ENCODE peak calls at places on chromosomes 7 and 10, in eight cellular contexts. X is cardiac muscle cell; Q is keratinocyte; Z is GM23338; L is CD4-positive, alpha-beta memory T cell; I is mammary epithelial cell; M is heart left ventricle; W is lung. A is an unnamed sample. For H3K4me1 and H3K27me3, the result is how much of the 10 kb centered on the place peaks cover.

GRCh38 chr7:126727930-126728331 is 524.8 kb downstream of the GRM8 start:
- DNase-seq in X (no peak), Q (peak), Z (no peak), L (no peak), I (peak), M (no peak), W (no peak), A (no peak)

GRCh38 chr10:118903691-118904090 is 125.8 kb upstream of the NANOS1 start:
- DNase-seq in X (no peak), Q (no peak), Z (no peak), L (no peak), I (no peak), M (no peak), W (no peak), A (no peak)

GRCh38 chr7:157831143-157831900 is 494.5 kb downstream of the DNAJB6 start:
- DNase-seq in X (no peak), Q (no peak), Z (no peak), L (no peak), I (no peak), M (no peak), W (no peak), A (no peak)

GRCh38 chr10:21372651-21373410 is 152.7 kb downstream of the SKIDA1 start:
- DNase-seq in X (peak), Q (peak), Z (peak), L (no peak), I (peak), M (peak), W (peak), A (peak)

GRCh38 chr7:50317221-50317678 is 12.7 kb downstream of the IKZF1 start:
- DNase-seq in X (no peak), Q (no peak), Z (no peak), L (peak), I (no peak), M (no peak), W (no peak), A (no peak)

GRCh38 chr10:30491204-30491603 is 57.2 kb downstream of the MAP3K8 start:
- DNase-seq in X (no peak), Q (no peak), Z (no peak), L (no peak), I (peak), M (no peak), W (no peak), A (peak)

GRCh38 chr7:84190016-84190705 is 4.4 kb downstream of the SEMA3A start:
- DNase-seq in X (no peak), Q (no peak), Z (no peak), L (no peak), I (no peak), M (no peak), W (no peak), A (no peak)

GRCh38 chr10:3324572-3324971 is 152.0 kb upstream of the PITRM1 start:
- DNase-seq in X (no peak), Q (no peak), Z (no peak), L (no peak), I (no peak), M (no peak), W (no peak), A (no peak)

GRCh38 chr7:4271716-4272015 is 410.4 kb upstream of the FOXK1 start:
- DNase-seq in X (no peak), Q (no peak), Z (no peak), L (no peak), I (no peak), M (peak), W (no peak), A (no peak)

GRCh38 chr7:66379761-66380160 is 174.6 kb downstream of the TPST1 start:
- DNase-seq in X (no peak), Q (no peak), Z (no peak), L (no peak), I (peak), M (no peak), W (no peak), A (no peak)

GRCh38 chr7:111697771-111698170 is 135.5 kb upstream of the IMMP2L start:
- DNase-seq in X (no peak), Q (peak), Z (no peak), L (no peak), I (peak), M (no peak), W (no peak), A (peak)

GRCh38 chr7:138223402-138223872 is 147.2 kb downstream of the AKR1D1 start:
- DNase-seq in X (no peak), Q (no peak), Z (no peak), L (no peak), I (no peak), M (no peak), W (no peak), A (no peak)

GRCh38 chr10:79049931-79050895 is 18.6 kb upstream of the ZMIZ1 start:
- DNase-seq in X (no peak), Q (no peak), Z (no peak), L (no peak), I (no peak), M (no peak), W (no peak), A (peak)

GRCh38 chr10:29608062-29608461 is 26.7 kb downstream of the SVIL start:
- DNase-seq in X (no peak), Q (no peak), Z (peak), L (no peak), I (no peak), M (peak), W (no peak), A (no peak)

GRCh38 chr7:154898973-154899855 is 103.7 kb downstream of the PAXIP1 start:
- DNase-seq in X (no peak), Q (no peak), Z (no peak), L (no peak), I (no peak), M (no peak), W (no peak), A (no peak)

GRCh38 chr7:3721422-3721821 is 420.4 kb downstream of the SDK1 start:
- DNase-seq in X (no peak), Q (no peak), Z (no peak), L (no peak), I (no peak), M (no peak), W (no peak), A (no peak)

GRCh38 chr10:29435809-29436501 is 147.1 kb downstream of the LYZL1 start:
- DNase-seq in X (no peak), Q (no peak), Z (no peak), L (no peak), I (no peak), M (no peak), W (no peak), A (peak)

GRCh38 chr7:151315038-151315655 is 26.5 kb upstream of the NUB1 start:
- DNase-seq in X (peak), Q (peak), Z (peak), L (peak), I (peak), M (peak), W (peak), A (peak)

GRCh38 chr10:113056030-113056429 is 106.0 kb downstream of the TCF7L2 start:
- DNase-seq in X (no peak), Q (no peak), Z (no peak), L (no peak), I (no peak), M (no peak), W (no peak), A (no peak)

GRCh38 chr10:43930243-43930642 is 281.6 kb upstream of the ZNF32 start:
- DNase-seq in X (no peak), Q (no peak), Z (no peak), L (no peak), I (no peak), M (no peak), W (no peak), A (no peak)

GRCh38 chr7:142603870-142604448 is 145.3 kb upstream of the PRSS1 start:
- DNase-seq in X (peak), Q (no peak), Z (peak), L (peak), I (peak), M (no peak), W (no peak), A (peak)

GRCh38 chr7:13217762-13218161 is 530.3 kb downstream of the ARL4A start:
- DNase-seq in X (no peak), Q (no peak), Z (no peak), L (no peak), I (no peak), M (no peak), W (no peak), A (no peak)

GRCh38 chr7:140294454-140294853 is 103.9 kb downstream of the SLC37A3 start:
- DNase-seq in X (no peak), Q (no peak), Z (no peak), L (no peak), I (no peak), M (no peak), W (no peak), A (no peak)

GRCh38 chr7:129771928-129772479 is 160.5 kb downstream of the NRF1 start:
- DNase-seq in X (no peak), Q (no peak), Z (no peak), L (no peak), I (no peak), M (no peak), W (no peak), A (no peak)

DNA sequence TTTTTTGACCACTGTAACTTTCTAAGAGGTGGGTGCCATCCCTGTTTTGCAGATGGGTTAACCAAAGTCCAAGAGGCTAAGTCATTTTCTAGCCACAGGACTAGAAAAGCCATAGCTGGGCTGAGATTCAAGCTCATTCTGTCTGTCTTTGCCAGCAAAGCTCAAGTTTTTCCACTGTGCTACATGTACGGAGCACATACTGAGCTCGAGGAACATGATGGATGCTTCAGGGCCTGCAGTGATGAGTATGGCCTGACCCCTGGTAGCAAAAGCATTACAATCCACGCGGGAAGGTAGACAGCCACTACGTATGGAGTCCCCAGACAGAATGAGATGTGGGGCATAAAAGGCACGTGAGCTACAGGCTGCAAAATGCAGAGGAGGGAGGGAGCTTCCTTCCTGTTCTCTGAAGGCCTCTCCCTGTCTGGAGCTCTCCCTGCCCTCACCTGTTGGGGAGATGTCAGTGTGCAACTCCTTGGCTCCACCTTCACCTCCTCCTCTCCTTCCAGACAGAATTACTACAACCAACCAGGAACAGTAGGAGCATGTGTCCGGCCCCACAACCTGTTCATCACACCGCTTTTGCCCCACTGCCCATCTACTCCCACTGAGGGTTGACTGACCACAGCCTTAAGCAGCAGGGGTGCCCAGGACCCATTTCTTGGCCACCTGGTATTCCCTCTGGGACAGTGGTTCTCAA is 16.4 kb downstream of the ITPRIP start:
- DNase-seq in X (no peak), Q (no peak), Z (no peak), L (peak), I (no peak), M (no peak), W (no peak), A (no peak)
- H3K4me1 ChIP-seq in X (under half), Q (half or more), Z (half or more), L (half or more), I (half or more), M (half or more), W (half or more), A (under half)

GRCh38 chr10:129900825-129901224 is 63.2 kb downstream of the EBF3 start:
- DNase-seq in X (peak), Q (no peak), Z (no peak), L (no peak), I (no peak), M (no peak), W (no peak), A (no peak)

GRCh38 chr10:129899564-129899862 is 64.6 kb downstream of the EBF3 start:
- DNase-seq in X (no peak), Q (no peak), Z (no peak), L (no peak), I (no peak), M (no peak), W (no peak), A (no peak)

GRCh38 chr10:129896231-129897150 is 67.6 kb downstream of the EBF3 start:
- DNase-seq in X (no peak), Q (no peak), Z (peak), L (no peak), I (no peak), M (no peak), W (no peak), A (no peak)

GRCh38 chr10:129897851-129898463 is 66.1 kb downstream of the EBF3 start:
- DNase-seq in X (no peak), Q (no peak), Z (no peak), L (no peak), I (no peak), M (no peak), W (no peak), A (no peak)

GRCh38 chr10:129898701-129899563 is 65.1 kb downstream of the EBF3 start:
- DNase-seq in X (no peak), Q (no peak), Z (no peak), L (no peak), I (no peak), M (no peak), W (no peak), A (no peak)
- H3K27me3 ChIP-seq in X (under half), Q (under half), Z (under half), L (under half), I (under half), M (under half), W (under half), A (under half)

DNA sequence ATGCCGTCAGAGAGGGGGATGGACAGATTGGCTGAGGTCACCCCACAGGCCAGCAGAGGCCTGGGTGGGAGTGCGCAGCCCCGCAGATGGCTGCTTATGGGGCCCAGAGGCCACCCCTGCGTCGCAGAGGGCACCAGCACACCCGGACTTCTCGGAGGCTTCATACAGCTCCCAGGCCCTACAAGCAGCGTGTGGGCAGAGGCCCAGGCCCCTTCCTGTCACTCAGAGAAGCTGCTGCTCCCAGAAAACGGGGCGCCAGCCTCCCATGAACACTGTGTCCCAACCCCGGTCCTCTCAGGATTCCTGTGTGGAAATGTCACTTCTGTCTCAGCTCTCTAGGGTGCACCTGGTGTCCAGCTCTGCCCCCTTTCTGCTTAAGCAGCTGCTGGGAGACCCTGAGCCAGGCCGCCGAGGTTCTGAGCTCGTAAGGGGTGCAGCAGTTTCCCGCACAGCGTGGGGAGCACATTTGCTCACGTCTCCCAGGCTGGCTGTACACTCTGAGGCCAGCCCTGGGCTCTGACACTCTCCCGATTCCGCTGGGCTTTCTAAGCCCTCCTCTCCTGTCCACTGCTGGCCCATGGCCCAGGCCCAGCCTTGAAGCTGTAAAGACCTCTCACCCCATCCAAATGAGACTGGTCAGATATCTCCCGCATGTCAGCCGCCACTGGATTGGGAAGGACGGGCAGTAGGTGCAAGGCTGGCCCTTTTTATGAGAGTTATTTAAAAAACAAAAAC is 6.8 kb downstream of the GPR146 start:
- DNase-seq in X (no peak), Q (no peak), Z (no peak), L (no peak), I (no peak), M (no peak), W (no peak), A (no peak)
- H3K4me1 ChIP-seq in X (under half), Q (under half), Z (under half), L (half or more), I (under half), M (half or more), W (under half), A (under half)

GRCh38 chr10:101087376-101087775 is 25.6 kb downstream of the KAZALD1 start:
- DNase-seq in X (no peak), Q (no peak), Z (no peak), L (no peak), I (no peak), M (no peak), W (no peak), A (no peak)

GRCh38 chr10:101091546-101092290 is 29.9 kb downstream of the KAZALD1 start:
- DNase-seq in X (no peak), Q (no peak), Z (no peak), L (no peak), I (peak), M (no peak), W (no peak), A (peak)

GRCh38 chr10:101087965-101088364 is 26.2 kb downstream of the KAZALD1 start:
- DNase-seq in X (no peak), Q (no peak), Z (no peak), L (no peak), I (no peak), M (no peak), W (no peak), A (no peak)

GRCh38 chr10:101090597-101090996 is 28.8 kb downstream of the KAZALD1 start:
- DNase-seq in X (no peak), Q (no peak), Z (no peak), L (no peak), I (no peak), M (no peak), W (no peak), A (no peak)

DNA sequence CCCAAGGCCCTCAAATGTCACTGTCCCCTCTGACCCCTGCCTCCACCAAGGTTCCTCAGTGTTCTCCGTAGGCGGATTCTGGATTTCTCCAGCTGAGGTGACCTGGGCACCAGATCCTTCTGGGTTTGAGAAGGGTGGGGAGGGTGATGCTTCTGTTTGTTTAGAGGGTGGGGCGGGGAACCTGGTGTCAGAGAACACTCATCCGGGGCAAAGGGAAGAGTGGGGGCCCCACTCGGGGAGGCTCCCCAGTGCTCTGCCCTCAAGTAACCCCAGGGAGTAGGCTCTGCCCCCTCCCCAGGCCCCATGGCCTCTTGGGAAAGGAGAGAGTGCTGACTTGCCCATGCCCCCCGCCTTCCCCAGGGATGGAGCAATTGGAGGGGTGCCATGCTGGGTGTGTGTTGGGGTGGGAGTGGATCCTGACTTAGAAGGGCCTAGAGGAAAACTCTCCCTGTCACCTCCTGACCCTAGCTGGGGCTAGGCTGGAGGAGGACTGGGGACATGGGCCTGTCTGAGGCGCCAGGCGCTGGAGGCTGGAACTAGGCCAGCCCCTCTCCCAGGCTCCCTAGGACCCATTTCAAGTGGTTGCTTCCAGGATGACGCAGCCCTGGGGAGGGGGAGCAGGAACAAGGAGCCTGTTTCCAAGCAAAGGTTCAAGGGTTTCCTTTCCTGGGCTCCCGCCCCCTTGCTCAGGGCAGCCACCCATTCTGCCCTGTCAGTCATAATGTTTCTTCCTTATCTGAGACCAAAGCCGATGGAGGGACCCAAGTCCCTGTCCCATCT is 27.9 kb downstream of the KAZALD1 start:
- DNase-seq in X (no peak), Q (no peak), Z (no peak), L (no peak), I (no peak), M (no peak), W (no peak), A (no peak)
- H3K27me3 ChIP-seq in X (half or more), Q (under half), Z (under half), L (under half), I (under half), M (under half), W (under half), A (half or more)

A was measured in adipocyte.